ENCODE peak calls at places on chromosomes 6 and 20, in six cellular contexts. K is esophagus muscularis mucosa, S is right lobe of liver, H is mammary epithelial cell, T is left lung, W is IMR-90. M is an unnamed sample.

GRCh38 chr6:137363805-137364138 is 130.4 kb downstream of the OLIG3 start:
- DNase-seq in T (no peak), S (no peak), H (peak), W (no peak), K (no peak), M (no peak)

GRCh38 chr20:10716855-10717254 is 43.1 kb upstream of the JAG1 start:
- DNase-seq in H (no peak), K (no peak), S (no peak), T (no peak), W (peak), M (no peak)

GRCh38 chr6:125346926-125347563 is 45.3 kb upstream of the HDDC2 start:
- DNase-seq in W (no peak), K (no peak), H (no peak), T (no peak), S (no peak), M (no peak)

GRCh38 chr6:7933794-7934193 is 23.2 kb upstream of the TXNDC5 start:
- DNase-seq in W (no peak), T (no peak), S (no peak), H (no peak), K (no peak), M (no peak)

GRCh38 chr6:84768442-84769174 is 4.2 kb upstream of the TBX18 start:
- DNase-seq in S (no peak), K (no peak), H (peak), T (no peak), W (no peak), M (no peak)

GRCh38 chr6:24332306-24332705 is 25.6 kb downstream of the DCDC2 start:
- DNase-seq in T (no peak), W (no peak), K (no peak), H (peak), S (no peak), M (no peak)

GRCh38 chr6:52749546-52750152 is 13.6 kb downstream of the GSTA2 start:
- DNase-seq in H (no peak), W (no peak), S (no peak), T (no peak), K (no peak), M (no peak)

GRCh38 chr20:52945862-52946522 is 26.2 kb upstream of the TSHZ2 start:
- DNase-seq in T (no peak), K (no peak), W (no peak), H (peak), S (no peak), M (no peak)

GRCh38 chr6:36335465-36336209 is 1.1 kb downstream of the BNIP5 start:
- DNase-seq in H (no peak), K (no peak), S (no peak), T (no peak), W (no peak), M (no peak)

GRCh38 chr6:7907159-7907558 is 3.4 kb downstream of the TXNDC5 start:
- DNase-seq in T (no peak), H (no peak), K (no peak), W (no peak), S (no peak), M (no peak)

GRCh38 chr6:66189915-66190314 is 482.9 kb upstream of the EYS start:
- DNase-seq in S (no peak), W (no peak), K (no peak), T (no peak), H (no peak), M (no peak)

GRCh38 chr6:42819803-42820508 is 38.1 kb downstream of the BICRAL start:
- DNase-seq in H (no peak), S (no peak), T (no peak), K (no peak), W (no peak), M (no peak)

DNA sequence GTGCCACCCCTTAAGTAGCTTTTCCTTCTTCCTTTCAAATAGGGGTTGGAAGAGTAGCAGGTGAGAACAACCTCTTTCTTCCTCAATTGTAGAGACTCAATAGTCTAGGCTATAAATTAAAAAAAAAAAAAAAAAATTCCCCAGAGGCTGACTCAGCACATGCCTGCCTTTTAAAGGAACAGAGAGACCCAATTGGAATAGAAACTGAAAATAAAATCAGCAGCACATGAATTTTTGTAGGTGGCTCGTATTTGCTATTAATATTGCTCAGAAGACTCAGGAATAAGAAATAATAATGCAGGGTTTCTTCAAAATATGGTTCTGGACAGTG is 19.3 kb downstream of the TOP1 start:
- DNase-seq in K (no peak), T (no peak), W (no peak), H (peak), S (no peak), M (no peak)
- H3K27ac ChIP-seq in K (peak), T (peak), W (no peak), H (peak), S (peak), M (peak)

GRCh38 chr6:87645080-87645479 is 55.1 kb downstream of the ORC3 start:
- DNase-seq in S (no peak), W (no peak), H (no peak), K (no peak), T (no peak), M (no peak)
- H3K4me3 ChIP-seq in S (no peak), W (no peak), H (no peak), K (no peak), T (no peak), M (no peak)

GRCh38 chr6:16061833-16062232 is 67.1 kb upstream of the MYLIP start:
- DNase-seq in W (no peak), H (no peak), T (no peak), S (no peak), K (no peak), M (no peak)

GRCh38 chr6:16060039-16060438 is 68.8 kb upstream of the MYLIP start:
- DNase-seq in W (no peak), S (no peak), H (no peak), K (no peak), T (no peak), M (no peak)

GRCh38 chr6:16057411-16057810 is 71.5 kb upstream of the MYLIP start:
- DNase-seq in W (no peak), H (peak), K (no peak), T (no peak), S (no peak), M (no peak)

GRCh38 chr6:16058188-16058780 is 70.6 kb upstream of the MYLIP start:
- DNase-seq in H (no peak), W (no peak), K (no peak), T (no peak), S (no peak), M (no peak)

GRCh38 chr6:16059496-16059895 is 69.4 kb upstream of the MYLIP start:
- DNase-seq in S (no peak), H (no peak), T (no peak), W (no peak), K (no peak), M (no peak)
- H3K27ac ChIP-seq in S (no peak), H (no peak), T (no peak), W (no peak), K (no peak), M (no peak)

GRCh38 chr20:1946442-1946761 is 47.5 kb downstream of the PDYN start:
- DNase-seq in K (no peak), H (no peak), S (no peak), W (no peak), T (no peak), M (no peak)
- H3K4me3 ChIP-seq in K (no peak), H (no peak), S (no peak), W (no peak), T (peak), M (no peak)

DNA sequence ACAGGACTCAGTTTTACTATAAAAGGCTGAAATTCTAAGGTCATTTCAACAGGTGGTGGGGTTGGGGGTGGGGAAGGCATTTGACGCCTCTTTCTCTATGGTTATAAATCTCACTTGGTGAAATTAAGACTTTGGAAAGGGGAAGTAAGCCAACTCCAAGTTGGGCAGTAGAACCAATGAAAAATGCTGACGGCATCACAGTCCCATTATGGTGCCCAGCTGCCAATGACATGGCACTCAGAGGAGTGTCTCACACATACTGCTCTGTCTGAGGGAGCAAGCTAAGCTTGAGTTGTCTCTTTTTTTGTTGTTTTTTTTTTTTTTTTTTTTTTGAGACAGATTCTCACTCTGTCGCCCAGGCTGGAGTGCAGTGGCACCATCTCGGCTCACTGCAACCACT is 4.7 kb downstream of the SLC16A10 start:
- DNase-seq in T (no peak), H (no peak), S (no peak), K (no peak), W (no peak), M (no peak)
- H3K27ac ChIP-seq in T (no peak), H (no peak), S (no peak), K (no peak), W (no peak), M (no peak)

GRCh38 chr6:167000759-167001158 is 1.6 kb downstream of the CEP43 start:
- DNase-seq in K (peak), T (no peak), H (no peak), W (no peak), S (no peak), M (no peak)
- H3K4me3 ChIP-seq in K (no peak), T (no peak), H (no peak), W (no peak), S (no peak), M (no peak)

DNA sequence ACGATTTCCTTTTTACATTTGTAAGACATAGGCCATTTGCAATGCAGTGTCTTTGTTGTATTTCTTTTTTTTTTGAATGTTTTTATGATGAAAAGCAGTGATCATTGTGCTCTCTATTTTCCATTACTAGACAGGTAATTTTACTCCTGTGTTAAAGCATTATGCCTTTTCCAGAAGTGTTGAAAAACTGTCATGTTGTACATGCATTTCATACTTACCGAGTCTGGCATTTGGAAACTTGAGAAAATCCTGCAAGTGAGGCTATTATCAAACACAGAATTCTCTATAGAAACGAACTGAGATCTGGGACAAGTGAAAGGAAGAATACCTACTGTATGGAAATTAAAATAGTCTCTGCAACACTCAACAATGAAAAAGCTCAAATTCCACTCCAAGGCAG is 78.6 kb upstream of the CNR1 start:
- DNase-seq in K (no peak), S (no peak), H (no peak), W (no peak), T (no peak), M (no peak)
- H3K27ac ChIP-seq in K (no peak), S (no peak), H (no peak), W (no peak), T (no peak), M (no peak)

DNA sequence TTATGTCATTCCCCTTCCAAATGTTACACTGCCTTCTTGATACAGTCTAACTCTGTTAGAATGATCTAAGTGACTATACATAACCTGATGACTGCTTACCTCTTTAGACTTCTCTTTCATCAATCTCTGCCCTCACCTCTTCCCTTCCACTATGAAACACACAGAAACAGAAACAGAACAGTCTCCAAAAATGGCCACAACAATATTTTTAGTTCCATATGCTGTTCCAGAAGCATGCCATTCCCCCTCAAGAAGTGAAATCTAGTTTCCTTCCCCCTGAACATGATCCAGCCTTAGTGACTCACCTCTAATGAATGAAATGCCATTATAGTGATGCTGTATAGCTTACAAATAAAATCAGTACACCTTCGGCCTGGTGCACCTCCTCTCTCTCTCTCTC is 229.3 kb upstream of the TENT5A start:
- DNase-seq in S (no peak), H (peak), W (peak), T (no peak), K (no peak), M (no peak)
- H3K4me3 ChIP-seq in S (no peak), H (no peak), W (peak), T (no peak), K (no peak), M (no peak)

DNA sequence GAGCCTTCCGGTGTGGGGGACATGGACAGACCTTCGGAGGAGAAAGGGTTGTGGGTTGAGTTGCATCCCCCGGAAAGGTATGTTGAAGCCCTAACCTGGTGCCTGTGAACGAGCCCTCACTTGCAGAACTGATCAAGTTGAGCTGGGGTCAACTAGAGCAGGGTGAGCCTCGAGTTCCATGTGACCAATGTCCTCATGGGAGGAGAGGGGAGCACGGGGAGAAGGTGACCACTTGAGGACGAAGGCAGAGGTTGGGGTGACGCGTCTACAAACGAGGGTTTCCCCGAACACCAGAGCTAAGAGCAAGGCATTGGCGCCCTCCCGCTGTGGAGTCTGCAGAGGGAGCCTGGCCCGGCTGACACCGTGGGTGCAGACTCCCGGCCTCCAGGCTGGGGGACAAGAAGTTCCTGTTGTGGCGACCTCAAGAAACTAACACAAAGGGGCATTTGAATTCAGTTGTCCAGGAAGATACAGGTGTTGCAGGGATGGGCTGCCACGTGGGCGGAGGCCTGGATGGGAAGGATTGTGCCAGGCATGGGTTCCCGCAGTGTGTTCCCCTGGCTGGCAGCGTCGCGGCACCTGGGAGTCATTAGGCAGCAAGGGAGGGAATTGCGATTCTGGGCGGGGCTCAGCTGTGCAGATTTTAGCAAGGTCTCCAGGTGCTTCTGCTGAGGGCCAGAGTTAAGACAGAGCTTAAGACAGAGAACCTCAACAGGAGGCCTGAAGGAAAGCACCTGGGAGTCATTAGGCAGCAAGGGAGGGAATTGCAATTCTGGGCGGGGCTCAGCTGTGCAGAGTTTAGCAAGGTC is 20.4 kb upstream of the UNC93A start:
- DNase-seq in K (no peak), W (no peak), H (no peak), T (peak), S (no peak), M (no peak)
- H3K27ac ChIP-seq in K (no peak), W (no peak), H (no peak), T (no peak), S (no peak), M (no peak)

DNA sequence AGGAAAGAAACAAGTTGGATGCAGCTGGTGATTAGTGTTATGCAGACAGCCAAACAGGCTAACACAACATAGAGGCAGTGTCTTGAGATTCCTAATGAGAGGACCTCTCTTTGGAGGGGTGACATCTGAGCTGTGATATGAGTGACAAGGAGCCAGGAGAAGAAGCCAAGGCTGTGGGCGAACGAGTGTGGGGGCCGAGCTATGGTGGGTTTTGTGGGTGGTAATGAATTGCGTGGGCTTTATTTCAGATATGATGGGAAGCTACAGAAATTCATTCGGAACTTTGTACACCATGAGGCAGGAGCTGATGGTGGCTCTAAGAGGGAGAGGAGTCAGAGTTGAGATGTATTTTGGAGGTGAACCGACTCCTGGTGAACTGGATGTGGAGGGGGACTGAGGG is 250.8 kb upstream of the RNF24 start:
- DNase-seq in T (no peak), W (no peak), H (no peak), S (no peak), K (no peak), M (no peak)
- H3K4me3 ChIP-seq in T (no peak), W (no peak), H (no peak), S (no peak), K (no peak), M (no peak)

M was measured in effector memory CD4-positive, alpha-beta T cell.